ENCODE peak calls at places on chromosomes 6 and 20, in six cellular contexts. N is GM12878, Y is HepG2, Q is H1, O is HCT116, Z is K562. U is an unnamed sample.

GRCh38 chr6:163828038-163828790 is 413.7 kb downstream of the QKI start:
- DNase-seq in N (no peak), Y (no peak), Q (no peak), O (no peak), Z (no peak), U (no peak)

GRCh38 chr20:59010995-59011873 is 4.2 kb upstream of the CTSZ start:
- DNase-seq in N (no peak), Y (peak), Q (peak), O (no peak), Z (no peak), U (no peak)

GRCh38 chr6:21189721-21190120 is 403.8 kb upstream of the SOX4 start:
- DNase-seq in N (no peak), Y (no peak), Q (no peak), O (no peak), Z (no peak), U (no peak)

GRCh38 chr20:7161690-7162089 is 394.2 kb downstream of the BMP2 start:
- DNase-seq in N (no peak), Y (peak), Q (no peak), O (no peak), Z (no peak), U (no peak)

GRCh38 chr6:42093582-42094329 is 43.4 kb downstream of the TAF8 start:
- DNase-seq in N (no peak), Y (peak), Q (peak), O (no peak), Z (peak), U (no peak)

GRCh38 chr20:5074050-5074674 is 45.6 kb downstream of the PCNA start:
- DNase-seq in N (peak), Y (no peak), Q (no peak), O (no peak), Z (no peak), U (no peak)

GRCh38 chr20:31368301-31368700 is at the start of gene DEFB118:
- DNase-seq in N (no peak), Y (no peak), Q (no peak), O (no peak), Z (no peak), U (no peak)

GRCh38 chr6:137808191-137808590 is 58.9 kb upstream of the TNFAIP3 start:
- DNase-seq in N (no peak), Y (peak), Q (no peak), O (no peak), Z (no peak), U (no peak)

GRCh38 chr6:55868910-55869479 is 6.4 kb downstream of the BMP5 start:
- DNase-seq in N (peak), Y (no peak), Q (no peak), O (peak), Z (no peak), U (no peak)

GRCh38 chr6:155224618-155225017 is 39.2 kb upstream of the CLDN20 start:
- DNase-seq in N (no peak), Y (no peak), Q (no peak), O (no peak), Z (no peak), U (no peak)

GRCh38 chr6:108160009-108160408 is 5.8 kb upstream of the NR2E1 start:
- DNase-seq in N (no peak), Y (no peak), Q (no peak), O (no peak), Z (no peak), U (no peak)

GRCh38 chr6:31110825-31111582 is 1.4 kb downstream of the C6orf15 start:
- DNase-seq in N (no peak), Y (no peak), Q (no peak), O (no peak), Z (no peak), U (no peak)

DNA sequence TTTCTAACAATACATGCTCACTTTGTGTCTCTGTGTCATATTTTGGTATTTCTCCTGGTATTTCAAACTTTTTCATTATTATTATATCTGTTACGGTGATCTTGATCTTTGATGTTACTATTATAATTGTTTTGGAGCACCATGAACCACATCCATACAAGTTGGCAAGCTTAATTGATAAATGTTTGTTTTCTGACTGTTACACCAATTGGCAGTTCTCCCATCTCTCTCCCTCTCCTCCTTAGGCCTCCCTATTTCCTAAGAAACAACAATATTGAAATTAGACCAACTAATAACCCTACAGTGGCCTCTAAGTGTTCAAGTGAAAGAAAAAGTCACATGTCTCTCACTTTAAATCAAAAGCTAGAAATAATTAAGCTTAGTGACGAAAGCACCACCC is 61.6 kb downstream of the IBTK start:
- DNase-seq in N (no peak), Y (no peak), Q (no peak), O (no peak), Z (no peak), U (no peak)
- TF ChIP-seq ZNF274 in N (no peak), Y (no peak), Q (no peak), O (no peak), Z (no peak), U (no peak)

GRCh38 chr20:50797142-50797541 is 2.3 kb downstream of the BCAS4 start:
- DNase-seq in N (no peak), Y (no peak), Q (no peak), O (no peak), Z (no peak), U (no peak)
- H3K4me3 ChIP-seq in N (peak), Y (no peak), Q (no peak), O (no peak), Z (no peak), U (no peak)

DNA sequence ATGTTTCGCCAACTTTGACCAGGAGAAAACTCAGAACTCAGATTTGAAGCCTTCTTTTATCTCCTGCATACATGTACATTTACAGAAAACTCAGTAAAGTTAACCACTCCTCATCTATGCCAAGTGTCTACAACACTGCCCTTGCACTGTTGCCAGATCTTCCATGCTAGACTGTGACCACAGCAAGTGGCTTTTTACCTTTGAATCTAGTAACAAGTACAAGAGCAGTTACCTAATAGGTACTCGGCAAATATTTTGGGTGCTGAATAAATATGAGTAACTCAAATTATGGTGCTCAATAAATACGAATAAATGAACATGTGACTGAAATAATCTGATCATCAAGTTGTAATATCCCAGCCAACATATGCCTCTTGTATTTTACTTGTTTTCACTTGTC is 184.9 kb downstream of the EYA4 start:
- DNase-seq in N (no peak), Y (no peak), Q (no peak), O (no peak), Z (no peak), U (no peak)
- TF ChIP-seq YY1 in N (no peak), Y (no peak), Q (no peak), O (no peak), Z (no peak), U (no peak)

DNA sequence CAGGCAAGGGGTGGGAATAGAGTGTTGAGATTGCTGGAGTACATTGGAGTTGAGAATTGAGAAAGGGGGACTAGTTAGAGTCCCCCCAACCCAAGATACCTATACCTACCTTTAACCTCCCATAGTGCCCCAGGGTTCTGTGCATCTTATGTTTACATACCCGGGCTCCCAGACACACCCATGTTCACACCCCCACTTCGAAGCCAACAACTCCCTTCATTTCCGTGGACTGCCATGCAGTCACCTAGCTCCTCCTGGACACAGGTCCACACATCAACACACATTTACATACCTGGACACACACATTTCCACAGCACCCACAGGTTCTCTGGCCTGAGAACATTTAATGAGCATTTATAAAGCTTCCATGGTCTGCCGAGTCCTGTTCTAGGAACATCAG is 5.1 kb downstream of the TMEM63B start:
- DNase-seq in N (no peak), Y (no peak), Q (no peak), O (no peak), Z (no peak), U (no peak)
- TF ChIP-seq ZNF274 in N (no peak), Y (no peak), Q (no peak), O (no peak), Z (no peak), U (no peak)

GRCh38 chr20:33568378-33569289 is 78.7 kb downstream of the CBFA2T2 start:
- DNase-seq in N (no peak), Y (peak), Q (peak), O (no peak), Z (no peak), U (peak)
- H3K4me3 ChIP-seq in N (no peak), Y (no peak), Q (no peak), O (no peak), Z (no peak), U (no peak)

GRCh38 chr20:38286586-38287502 is 17.1 kb upstream of the BPI start:
- DNase-seq in N (no peak), Y (peak), Q (no peak), O (no peak), Z (no peak), U (no peak)

GRCh38 chr20:38283236-38283635 is 20.7 kb upstream of the BPI start:
- DNase-seq in N (no peak), Y (no peak), Q (no peak), O (no peak), Z (no peak), U (no peak)

DNA sequence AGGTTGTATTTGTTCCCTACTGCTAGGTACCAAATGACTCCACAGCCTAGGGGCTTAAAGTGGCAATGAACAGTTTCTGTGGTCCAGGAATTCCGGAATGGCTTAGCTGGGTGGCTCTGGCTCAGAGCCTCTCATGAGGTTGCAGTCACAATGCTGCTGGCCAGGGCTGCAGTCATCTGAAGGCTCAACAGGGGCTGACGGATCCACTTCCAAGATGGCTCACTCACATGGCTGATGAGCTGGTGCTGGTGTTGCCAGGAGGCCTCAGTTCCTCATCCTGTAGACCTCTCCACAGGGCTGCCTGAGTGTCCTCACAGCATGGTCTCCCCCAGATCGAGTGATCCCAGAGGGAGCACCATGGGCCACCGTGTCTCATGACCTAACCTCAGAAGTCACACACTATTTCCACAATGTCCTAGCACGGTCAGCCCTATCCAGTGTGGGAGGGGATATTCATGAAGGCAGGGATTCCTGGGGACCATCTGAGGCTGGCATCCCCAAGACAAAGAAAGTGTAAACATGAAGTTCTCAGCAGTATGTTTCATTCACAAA is 19.0 kb upstream of the BPI start:
- DNase-seq in N (no peak), Y (no peak), Q (no peak), O (no peak), Z (no peak), U (no peak)
- TF ChIP-seq YY1 in N (no peak), Y (no peak), Q (no peak), O (no peak), Z (no peak), U (no peak)

GRCh38 chr20:25042531-25043498 is 15.1 kb downstream of the ACSS1 start:
- DNase-seq in N (peak), Y (no peak), Q (no peak), O (no peak), Z (no peak), U (no peak)
- TF ChIP-seq ZNF274 in N (no peak), Y (no peak), Q (no peak), O (no peak), Z (no peak), U (no peak)

DNA sequence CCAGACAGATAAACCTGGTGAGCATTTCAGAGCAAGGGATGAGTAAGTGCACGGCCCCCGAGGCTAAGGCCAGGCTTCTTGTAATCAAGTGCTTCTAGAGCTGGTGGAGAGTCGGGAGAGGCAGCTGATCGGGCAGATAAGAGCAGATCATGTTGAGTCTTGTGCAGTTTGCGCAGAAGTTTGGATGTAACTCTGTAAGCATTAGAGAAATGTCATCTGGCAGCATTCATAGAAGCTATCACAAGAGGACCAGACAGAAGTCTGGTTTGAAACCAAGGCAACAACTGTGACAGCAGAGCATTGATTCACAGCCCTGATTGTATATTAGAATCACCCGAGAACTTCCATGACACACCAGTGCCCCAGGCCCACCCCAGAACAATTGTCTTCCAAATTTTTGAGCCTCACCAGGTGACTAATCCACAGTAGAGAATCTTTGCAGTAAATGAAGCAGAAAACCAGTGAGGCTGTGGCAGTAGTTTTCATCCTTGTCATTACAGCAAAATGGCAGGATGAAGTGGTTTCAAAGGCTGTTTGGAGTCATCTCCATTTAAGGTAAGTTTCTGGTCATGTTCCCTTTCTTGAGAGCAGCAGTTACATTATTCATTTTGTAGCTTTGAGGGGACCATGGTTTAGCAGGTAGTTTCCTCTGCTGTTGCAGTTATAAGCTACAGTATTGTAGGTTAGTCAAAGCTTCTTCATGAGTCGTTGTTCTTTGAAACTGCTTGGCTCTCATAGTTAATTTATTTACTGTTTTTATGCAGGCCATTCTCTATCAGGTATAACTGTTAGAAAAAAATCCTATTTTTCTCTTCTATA is 84.1 kb downstream of the RNF217 start:
- DNase-seq in N (no peak), Y (no peak), Q (no peak), O (no peak), Z (no peak), U (no peak)
- H3K4me3 ChIP-seq in N (no peak), Y (no peak), Q (no peak), O (no peak), Z (no peak), U (no peak)

DNA sequence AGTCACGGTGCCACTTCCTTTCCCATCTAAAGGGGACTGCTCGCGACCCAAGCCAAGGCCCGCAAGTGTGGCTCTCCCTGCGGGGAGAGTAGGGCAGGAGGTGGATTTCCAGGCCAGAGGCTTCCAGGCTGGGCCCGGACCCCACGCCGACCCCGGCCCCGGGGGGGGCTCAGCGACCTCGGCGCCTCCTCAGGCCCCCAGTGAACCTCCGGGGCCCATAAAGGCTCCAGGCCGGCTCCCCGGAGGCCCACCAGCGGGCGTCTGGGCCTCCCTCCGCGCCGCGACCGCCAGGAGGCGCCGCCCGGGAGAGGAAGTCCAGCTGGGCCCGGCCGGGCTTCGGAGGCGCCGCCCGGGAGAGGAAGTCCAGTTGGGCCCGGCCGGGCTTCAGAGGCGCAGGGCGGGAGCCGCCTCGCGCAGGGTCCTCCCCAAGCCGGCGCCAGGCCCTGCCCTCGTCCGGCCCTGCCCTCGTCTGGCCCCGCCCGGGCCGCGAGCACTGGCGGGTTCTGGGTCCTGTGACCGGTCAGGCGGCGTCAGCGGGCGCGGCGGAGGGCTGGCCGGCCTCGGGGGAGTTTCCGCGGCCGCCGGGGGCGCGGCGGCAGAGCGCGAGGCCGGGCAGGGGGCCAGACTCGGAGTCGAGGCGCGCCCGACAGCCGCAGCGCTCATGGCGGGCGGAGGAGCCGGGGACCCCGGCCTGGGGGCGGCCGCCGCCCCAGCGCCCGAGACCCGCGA is at the start of gene RAB32:
- DNase-seq in N (no peak), Y (peak), Q (peak), O (no peak), Z (peak), U (peak)
- TF ChIP-seq YY1 in N (no peak), Y (peak), Q (no peak), O (no peak), Z (peak), U (no peak)

U was measured in NT2/D1.